ENCODE peak calls at places on chromosomes 7 and 10, in eight cellular contexts. One of them, this sample, is unnamed.

GRCh38 chr10:50653758-50654157 is 30.0 kb upstream of the SGMS1 start:
- DNase-seq in right lobe of liver: no peak
- DNase-seq in K562: no peak
- DNase-seq in IMR-90: no peak
- DNase-seq in Peyer's patch: no peak
- DNase-seq in uterus: no peak
- DNase-seq in adrenal gland: no peak
- DNase-seq in GM12891: no peak
- DNase-seq in this sample: no peak

GRCh38 chr7:117896339-117896738 is 23.1 kb upstream of the CTTNBP2 start:
- DNase-seq in right lobe of liver: no peak
- DNase-seq in K562: no peak
- DNase-seq in IMR-90: no peak
- DNase-seq in Peyer's patch: no peak
- DNase-seq in uterus: no peak
- DNase-seq in adrenal gland: no peak
- DNase-seq in GM12891: no peak
- DNase-seq in this sample: no peak

GRCh38 chr7:39758234-39758970 is 135.0 kb downstream of the RALA start:
- DNase-seq in right lobe of liver: no peak
- DNase-seq in K562: no peak
- DNase-seq in IMR-90: no peak
- DNase-seq in Peyer's patch: no peak
- DNase-seq in uterus: no peak
- DNase-seq in adrenal gland: peak
- DNase-seq in GM12891: no peak
- DNase-seq in this sample: no peak

GRCh38 chr7:149854611-149855367 is 16.6 kb downstream of the ZNF862 start:
- DNase-seq in right lobe of liver: peak
- DNase-seq in K562: no peak
- DNase-seq in IMR-90: peak
- DNase-seq in Peyer's patch: peak
- DNase-seq in uterus: peak
- DNase-seq in adrenal gland: peak
- DNase-seq in GM12891: no peak
- DNase-seq in this sample: peak

GRCh38 chr7:73860859-73861258 is at the start of gene TMEM270:
- DNase-seq in right lobe of liver: no peak
- DNase-seq in K562: no peak
- DNase-seq in IMR-90: no peak
- DNase-seq in Peyer's patch: no peak
- DNase-seq in uterus: no peak
- DNase-seq in adrenal gland: no peak
- DNase-seq in GM12891: no peak
- DNase-seq in this sample: no peak

GRCh38 chr7:140231779-140232491 is 55.2 kb upstream of the KDM7A start:
- DNase-seq in right lobe of liver: no peak
- DNase-seq in K562: no peak
- DNase-seq in IMR-90: no peak
- DNase-seq in Peyer's patch: peak
- DNase-seq in uterus: no peak
- DNase-seq in adrenal gland: no peak
- DNase-seq in GM12891: no peak
- DNase-seq in this sample: no peak

GRCh38 chr10:120131183-120131582 is 238.7 kb downstream of the SEC23IP start:
- DNase-seq in right lobe of liver: no peak
- DNase-seq in K562: no peak
- DNase-seq in IMR-90: no peak
- DNase-seq in Peyer's patch: no peak
- DNase-seq in uterus: no peak
- DNase-seq in adrenal gland: no peak
- DNase-seq in GM12891: no peak
- DNase-seq in this sample: no peak

GRCh38 chr7:107996072-107996824 is 6.7 kb downstream of the LAMB1 start:
- DNase-seq in right lobe of liver: no peak
- DNase-seq in K562: no peak
- DNase-seq in IMR-90: peak
- DNase-seq in Peyer's patch: no peak
- DNase-seq in uterus: no peak
- DNase-seq in adrenal gland: no peak
- DNase-seq in GM12891: no peak
- DNase-seq in this sample: no peak

GRCh38 chr7:135959655-135960363 is 17.4 kb downstream of the MTPN start:
- DNase-seq in right lobe of liver: no peak
- DNase-seq in K562: no peak
- DNase-seq in IMR-90: no peak
- DNase-seq in Peyer's patch: no peak
- DNase-seq in uterus: no peak
- DNase-seq in adrenal gland: no peak
- DNase-seq in GM12891: no peak
- DNase-seq in this sample: no peak

GRCh38 chr7:108016841-108017775 is 14.1 kb upstream of the LAMB1 start:
- DNase-seq in right lobe of liver: no peak
- DNase-seq in K562: no peak
- DNase-seq in IMR-90: peak
- DNase-seq in Peyer's patch: no peak
- DNase-seq in uterus: no peak
- DNase-seq in adrenal gland: no peak
- DNase-seq in GM12891: no peak
- DNase-seq in this sample: no peak

GRCh38 chr7:130353196-130353595 is 8.6 kb downstream of the CPA5 start:
- DNase-seq in right lobe of liver: no peak
- DNase-seq in K562: no peak
- DNase-seq in IMR-90: no peak
- DNase-seq in Peyer's patch: no peak
- DNase-seq in uterus: no peak
- DNase-seq in adrenal gland: peak
- DNase-seq in GM12891: no peak
- DNase-seq in this sample: no peak

GRCh38 chr7:47539398-47540052 is 42.4 kb downstream of the TNS3 start:
- DNase-seq in right lobe of liver: no peak
- DNase-seq in K562: no peak
- DNase-seq in IMR-90: peak
- DNase-seq in Peyer's patch: peak
- DNase-seq in uterus: no peak
- DNase-seq in adrenal gland: peak
- DNase-seq in GM12891: no peak
- DNase-seq in this sample: peak

GRCh38 chr7:149297034-149297755 is 35.2 kb downstream of the ZNF783 start:
- DNase-seq in right lobe of liver: no peak
- DNase-seq in K562: no peak
- DNase-seq in IMR-90: no peak
- DNase-seq in Peyer's patch: no peak
- DNase-seq in uterus: no peak
- DNase-seq in adrenal gland: no peak
- DNase-seq in GM12891: no peak
- DNase-seq in this sample: no peak

GRCh38 chr7:133645870-133646492 is 393.1 kb downstream of the EXOC4 start:
- DNase-seq in right lobe of liver: no peak
- DNase-seq in K562: no peak
- DNase-seq in IMR-90: peak
- DNase-seq in Peyer's patch: no peak
- DNase-seq in uterus: no peak
- DNase-seq in adrenal gland: no peak
- DNase-seq in GM12891: no peak
- DNase-seq in this sample: no peak

GRCh38 chr7:5695037-5695708 is 86.3 kb downstream of the RNF216 start:
- DNase-seq in right lobe of liver: no peak
- DNase-seq in K562: no peak
- DNase-seq in IMR-90: peak
- DNase-seq in Peyer's patch: no peak
- DNase-seq in uterus: peak
- DNase-seq in adrenal gland: no peak
- DNase-seq in GM12891: peak
- DNase-seq in this sample: no peak

GRCh38 chr10:33434948-33435347 is 100.5 kb upstream of the NRP1 start:
- DNase-seq in right lobe of liver: no peak
- DNase-seq in K562: no peak
- DNase-seq in IMR-90: no peak
- DNase-seq in Peyer's patch: no peak
- DNase-seq in uterus: no peak
- DNase-seq in adrenal gland: no peak
- DNase-seq in GM12891: no peak
- DNase-seq in this sample: no peak

GRCh38 chr10:11415095-11415494 is 196.4 kb downstream of the USP6NL start:
- DNase-seq in right lobe of liver: no peak
- DNase-seq in K562: no peak
- DNase-seq in IMR-90: no peak
- DNase-seq in Peyer's patch: no peak
- DNase-seq in uterus: no peak
- DNase-seq in adrenal gland: no peak
- DNase-seq in GM12891: no peak
- DNase-seq in this sample: no peak

GRCh38 chr7:20219446-20220292 is 2.5 kb upstream of the MACC1 start:
- DNase-seq in right lobe of liver: peak
- DNase-seq in K562: peak
- DNase-seq in IMR-90: peak
- DNase-seq in Peyer's patch: peak
- DNase-seq in uterus: peak
- DNase-seq in adrenal gland: peak
- DNase-seq in GM12891: no peak
- DNase-seq in this sample: peak
- TF ChIP-seq POLR2A in right lobe of liver: no peak
- TF ChIP-seq POLR2A in K562: peak
- TF ChIP-seq POLR2A in IMR-90: no peak
- TF ChIP-seq POLR2A in Peyer's patch: no peak
- TF ChIP-seq POLR2A in uterus: no peak
- TF ChIP-seq POLR2A in adrenal gland: no peak
- TF ChIP-seq POLR2A in GM12891: no peak
- TF ChIP-seq POLR2A in this sample: no peak

DNA sequence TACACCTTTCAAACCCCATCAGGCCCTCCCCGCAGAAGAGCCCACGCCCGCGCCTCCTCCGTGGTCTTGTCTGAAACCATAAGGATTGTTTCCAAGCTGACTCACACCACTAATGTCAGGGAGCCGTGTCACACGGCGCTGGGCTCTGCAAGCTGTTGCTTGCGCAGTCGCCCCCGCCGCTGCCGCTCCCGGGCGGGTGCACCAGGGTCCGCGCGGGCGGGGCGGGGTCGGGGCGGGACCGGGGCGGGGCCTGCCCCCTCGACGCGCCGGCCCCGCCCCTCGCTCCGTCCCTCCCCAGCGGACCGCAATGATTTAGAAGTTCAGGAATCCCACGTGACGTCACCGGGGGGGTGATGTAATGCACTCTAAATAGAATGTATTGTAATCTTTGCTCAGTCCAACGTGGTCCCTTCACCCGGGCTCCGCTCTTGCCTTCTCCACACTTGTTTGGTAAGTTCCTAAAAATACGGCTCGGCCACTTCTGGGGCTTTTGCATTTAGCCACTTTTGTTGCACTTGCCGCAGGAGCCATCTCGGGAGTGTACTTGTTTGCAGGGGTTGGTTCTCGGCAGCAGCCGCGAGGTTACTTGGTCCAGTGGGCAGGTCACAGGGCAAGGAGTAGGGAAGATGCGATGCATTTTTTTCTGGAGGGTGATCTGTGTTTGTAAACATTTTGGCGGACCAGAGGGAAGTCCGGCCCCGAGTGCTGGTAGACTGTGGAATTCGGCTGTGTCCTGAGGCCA is 3.2 kb upstream of the CREB5 start:
- DNase-seq in right lobe of liver: peak
- DNase-seq in K562: peak
- DNase-seq in IMR-90: peak
- DNase-seq in Peyer's patch: peak
- DNase-seq in uterus: peak
- DNase-seq in adrenal gland: peak
- DNase-seq in GM12891: peak
- DNase-seq in this sample: peak
- TF ChIP-seq POLR2A in right lobe of liver: peak
- TF ChIP-seq POLR2A in K562: no peak
- TF ChIP-seq POLR2A in IMR-90: peak
- TF ChIP-seq POLR2A in Peyer's patch: no peak
- TF ChIP-seq POLR2A in uterus: peak
- TF ChIP-seq POLR2A in adrenal gland: no peak
- TF ChIP-seq POLR2A in GM12891: peak
- TF ChIP-seq POLR2A in this sample: no peak

GRCh38 chr10:102283488-102283887 is 38.2 kb downstream of the GBF1 start:
- DNase-seq in right lobe of liver: no peak
- DNase-seq in K562: no peak
- DNase-seq in IMR-90: no peak
- DNase-seq in Peyer's patch: no peak
- DNase-seq in uterus: no peak
- DNase-seq in adrenal gland: no peak
- DNase-seq in GM12891: no peak
- DNase-seq in this sample: no peak

GRCh38 chr10:102281103-102281502 is 35.8 kb downstream of the GBF1 start:
- DNase-seq in right lobe of liver: no peak
- DNase-seq in K562: no peak
- DNase-seq in IMR-90: peak
- DNase-seq in Peyer's patch: no peak
- DNase-seq in uterus: no peak
- DNase-seq in adrenal gland: no peak
- DNase-seq in GM12891: no peak
- DNase-seq in this sample: no peak

GRCh38 chr10:102279104-102279503 is 33.8 kb downstream of the GBF1 start:
- DNase-seq in right lobe of liver: no peak
- DNase-seq in K562: no peak
- DNase-seq in IMR-90: no peak
- DNase-seq in Peyer's patch: no peak
- DNase-seq in uterus: no peak
- DNase-seq in adrenal gland: no peak
- DNase-seq in GM12891: no peak
- DNase-seq in this sample: no peak

GRCh38 chr10:102283890-102284289 is 38.6 kb downstream of the GBF1 start:
- DNase-seq in right lobe of liver: no peak
- DNase-seq in K562: no peak
- DNase-seq in IMR-90: no peak
- DNase-seq in Peyer's patch: no peak
- DNase-seq in uterus: no peak
- DNase-seq in adrenal gland: no peak
- DNase-seq in GM12891: no peak
- DNase-seq in this sample: no peak

DNA sequence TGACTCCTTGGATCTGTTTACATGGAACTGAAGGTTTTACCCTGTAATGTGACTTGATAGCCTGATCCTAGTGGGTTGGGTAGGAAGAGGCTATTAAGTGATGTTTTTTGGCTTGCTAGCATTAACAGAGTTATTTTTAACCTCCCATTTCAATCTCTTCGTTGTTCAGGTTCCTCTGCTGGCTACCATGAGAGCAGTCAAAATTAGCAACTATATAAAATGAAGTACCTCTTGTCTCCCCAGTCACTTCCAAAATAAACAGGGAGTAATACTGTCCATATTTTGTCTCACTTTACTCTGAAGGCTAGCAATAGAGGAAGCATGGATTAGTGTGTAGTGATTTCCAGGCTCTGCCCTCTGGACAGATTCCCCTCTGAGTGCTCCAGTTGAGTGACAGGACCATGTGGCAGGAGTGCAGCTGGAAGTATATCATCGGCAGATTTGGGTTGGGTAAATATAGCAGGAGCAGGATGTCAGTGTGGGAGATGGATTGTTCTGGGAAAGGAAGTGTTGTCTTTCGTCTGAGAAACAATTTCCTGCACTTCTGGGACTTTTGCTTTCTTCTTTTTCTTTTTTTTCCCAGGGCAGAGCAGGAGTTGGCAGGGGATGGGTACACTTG is 35.2 kb downstream of the GBF1 start:
- DNase-seq in right lobe of liver: no peak
- DNase-seq in K562: no peak
- DNase-seq in IMR-90: peak
- DNase-seq in Peyer's patch: no peak
- DNase-seq in uterus: no peak
- DNase-seq in adrenal gland: peak
- DNase-seq in GM12891: no peak
- DNase-seq in this sample: no peak
- TF ChIP-seq POLR2A in right lobe of liver: no peak
- TF ChIP-seq POLR2A in K562: no peak
- TF ChIP-seq POLR2A in IMR-90: no peak
- TF ChIP-seq POLR2A in Peyer's patch: no peak
- TF ChIP-seq POLR2A in uterus: no peak
- TF ChIP-seq POLR2A in adrenal gland: no peak
- TF ChIP-seq POLR2A in GM12891: no peak
- TF ChIP-seq POLR2A in this sample: no peak

GRCh38 chr10:68720793-68721672 is at the start of gene CCAR1:
- DNase-seq in right lobe of liver: peak
- DNase-seq in K562: peak
- DNase-seq in IMR-90: peak
- DNase-seq in Peyer's patch: peak
- DNase-seq in uterus: peak
- DNase-seq in adrenal gland: peak
- DNase-seq in GM12891: peak
- DNase-seq in this sample: peak
- TF ChIP-seq POLR2A in right lobe of liver: peak
- TF ChIP-seq POLR2A in K562: peak
- TF ChIP-seq POLR2A in IMR-90: peak
- TF ChIP-seq POLR2A in Peyer's patch: peak
- TF ChIP-seq POLR2A in uterus: peak
- TF ChIP-seq POLR2A in adrenal gland: peak
- TF ChIP-seq POLR2A in GM12891: peak
- TF ChIP-seq POLR2A in this sample: peak